ENCODE peak calls at places on chromosomes 16 and 17, in seven cellular contexts. D is T-helper 17 cell; M is stimulated activated CD4-positive, alpha-beta T cell treated with anti-CD3 and anti-CD28 coated beads, Interleukin-2, amount 100 ng/mL, for 48 hours; H is germinal center; E is CD8-positive, alpha-beta memory T cell; Z is activated effector memory CD4-positive, alpha-beta T cell treated with anti-CD3 and anti-CD28 coated beads, Interleukin-2, amount 50 U/mL, for 16 hours; N is neural crest cell. O is an unnamed sample.
A peak's percentile ranks its signal among the peaks of the same experiment; 100 is the strongest.

GRCh38 chr16:75566889-75567255 is 693 bp downstream of the GABARAPL2 start:
- DNase-seq in H (no peak), D (peak; percentile 15), N (no peak), M (no peak), Z (peak; percentile 73), E (peak; percentile 15), O (no peak)

GRCh38 chr17:44878627-44879221 is 20.5 kb downstream of the EFTUD2 start:
- DNase-seq in D (no peak), M (no peak), N (peak; percentile 28), E (no peak), H (peak; percentile 45), Z (no peak), O (peak; percentile 64)

GRCh38 chr17:66383353-66383752 is 80.9 kb downstream of the PRKCA start:
- DNase-seq in M (no peak), H (no peak), E (no peak), D (no peak), N (no peak), Z (no peak), O (no peak)

GRCh38 chr16:15864939-15865338 is 8.1 kb upstream of the MYH11 start:
- DNase-seq in D (no peak), Z (no peak), M (no peak), E (no peak), H (no peak), N (no peak), O (no peak)

GRCh38 chr17:55162556-55162946 is 102.2 kb upstream of the HLF start:
- DNase-seq in Z (no peak), E (no peak), H (no peak), N (no peak), D (no peak), M (no peak), O (no peak)

GRCh38 chr17:46948544-46948943 is 25.6 kb downstream of the GOSR2 start:
- DNase-seq in D (no peak), Z (no peak), H (no peak), N (no peak), M (no peak), E (no peak), O (no peak)

GRCh38 chr16:9109255-9109654 is 17.8 kb downstream of the HAPSTR1 start:
- DNase-seq in M (no peak), D (no peak), N (no peak), H (no peak), E (no peak), Z (no peak), O (no peak)

GRCh38 chr17:61238455-61238933 is 161.1 kb upstream of the TBX2 start:
- DNase-seq in D (no peak), E (no peak), M (no peak), Z (no peak), N (no peak), H (no peak), O (no peak)

GRCh38 chr16:15041260-15042011 is 14.4 kb downstream of the NTAN1 start:
- DNase-seq in Z (peak; percentile 50), M (no peak), H (no peak), E (no peak), D (no peak), N (no peak), O (peak; percentile 62)

GRCh38 chr16:89770367-89770766 is 46.1 kb downstream of the FANCA start:
- DNase-seq in E (no peak), N (no peak), D (no peak), H (no peak), Z (no peak), M (no peak), O (no peak)

GRCh38 chr16:27439273-27440018 is 37.5 kb downstream of the IL21R start:
- DNase-seq in M (no peak), H (no peak), D (peak; percentile 1), N (no peak), E (no peak), Z (peak; percentile 31), O (no peak)

GRCh38 chr17:75845058-75845711 is 981 bp upstream of the UNC13D start:
- DNase-seq in H (peak; percentile 89), Z (peak; percentile 84), M (peak; percentile 67), E (no peak), N (peak; percentile 66), D (peak; percentile 46), O (peak; percentile 69)

GRCh38 chr16:89089142-89089541 is 4.5 kb upstream of the ACSF3 start:
- DNase-seq in H (no peak), N (no peak), E (no peak), D (no peak), M (no peak), Z (no peak), O (no peak)

GRCh38 chr16:180101-180920 is at the start of gene HBQ1:
- DNase-seq in H (peak; percentile 72), Z (peak; percentile 73), E (no peak), D (no peak), N (peak; percentile 75), M (peak; percentile 44), O (no peak)

GRCh38 chr16:54655171-54655590 is 275.5 kb upstream of the IRX5 start:
- DNase-seq in N (no peak), Z (no peak), M (no peak), D (no peak), H (no peak), E (no peak), O (no peak)

GRCh38 chr17:2705888-2706795 is 5.4 kb downstream of the CLUH start:
- DNase-seq in Z (no peak), M (no peak), E (no peak), N (no peak), H (no peak), D (no peak), O (no peak)

GRCh38 chr16:27498916-27499658 is 50.6 kb downstream of the GTF3C1 start:
- DNase-seq in N (no peak), M (no peak), E (no peak), H (no peak), Z (no peak), D (no peak), O (no peak)

GRCh38 chr17:80998388-80999223 is 7.0 kb downstream of the CHMP6 start:
- DNase-seq in D (no peak), M (no peak), E (no peak), N (no peak), Z (no peak), H (no peak), O (no peak)

GRCh38 chr17:17963066-17963465 is 9.1 kb downstream of the TOM1L2 start:
- DNase-seq in Z (no peak), N (no peak), M (no peak), H (no peak), D (no peak), E (no peak), O (no peak)

GRCh38 chr16:24700549-24701392 is 28.7 kb upstream of the TNRC6A start:
- DNase-seq in E (no peak), D (no peak), H (no peak), M (no peak), Z (no peak), N (no peak), O (peak; percentile 53)

GRCh38 chr17:27980035-27980434 is 62.4 kb upstream of the NLK start:
- DNase-seq in M (no peak), H (no peak), D (no peak), N (no peak), E (no peak), Z (no peak), O (no peak)

GRCh38 chr17:2634361-2634960 is 41.0 kb downstream of the PAFAH1B1 start:
- DNase-seq in E (no peak), Z (no peak), M (no peak), H (no peak), D (no peak), N (no peak), O (no peak)

GRCh38 chr17:58702708-58703107 is 10.3 kb downstream of the RAD51C start:
- DNase-seq in D (no peak), M (no peak), Z (no peak), N (no peak), H (no peak), E (no peak), O (no peak)

GRCh38 chr17:64984181-64984580 is 64.9 kb upstream of the LRRC37A3 start:
- DNase-seq in N (no peak), H (no peak), D (no peak), M (no peak), E (no peak), Z (no peak), O (no peak)

GRCh38 chr17:31788571-31788946 is 70.5 kb downstream of the COPRS start:
- DNase-seq in D (no peak), E (no peak), H (no peak), M (no peak), N (no peak), Z (no peak), O (no peak)

GRCh38 chr17:4566785-4567184 is 6.4 kb upstream of the GGT6 start:
- DNase-seq in E (no peak), M (peak; percentile 55), N (peak; percentile 76), H (peak; percentile 72), D (no peak), Z (peak; percentile 71), O (peak; percentile 38)

GRCh38 chr17:38401459-38401858 is 26.8 kb upstream of the ARHGAP23 start:
- DNase-seq in H (no peak), D (no peak), M (no peak), Z (no peak), N (no peak), E (no peak), O (no peak)

GRCh38 chr16:48156790-48157209 is 1.0 kb upstream of the ABCC12 start:
- DNase-seq in Z (peak; percentile 93), N (peak; percentile 96), H (peak; percentile 67), M (peak; percentile 92), E (peak; percentile 74), D (peak; percentile 79), O (peak; percentile 80)

GRCh38 chr17:50149425-50150353 is 788 bp downstream of the PPP1R9B start:
- DNase-seq in M (no peak), H (peak; percentile 71), Z (peak; percentile 88), D (peak; percentile 51), E (peak; percentile 48), N (peak; percentile 45), O (peak; percentile 67)

GRCh38 chr16:30903596-30903995 is 7.2 kb downstream of the CTF1 start:
- DNase-seq in H (peak; percentile 38), D (no peak), Z (no peak), E (no peak), N (no peak), M (no peak), O (peak; percentile 51)

GRCh38 chr17:80095038-80095843 is 6.1 kb upstream of the GAA start:
- DNase-seq in H (no peak), E (no peak), M (no peak), D (no peak), N (no peak), Z (peak; percentile 59), O (no peak)

GRCh38 chr17:21678451-21679081 is 13.8 kb upstream of the KCNJ18 start:
- DNase-seq in M (no peak), D (no peak), Z (peak; percentile 63), N (no peak), E (no peak), H (no peak), O (peak; percentile 35)

GRCh38 chr17:49969134-49969759 is at the start of gene DLX4:
- DNase-seq in Z (peak; percentile 64), H (peak; percentile 52), D (no peak), E (no peak), M (no peak), N (no peak), O (no peak)

GRCh38 chr16:69223882-69224281 is 36.9 kb downstream of the SNTB2 start:
- DNase-seq in H (no peak), Z (no peak), M (no peak), D (no peak), N (no peak), E (no peak), O (no peak)

GRCh38 chr16:4381072-4381934 is 9.7 kb downstream of the VASN start:
- DNase-seq in N (no peak), D (no peak), H (no peak), Z (no peak), M (no peak), E (no peak), O (peak; percentile 70)

GRCh38 chr16:79644977-79645667 is 44.6 kb upstream of the MAF start:
- DNase-seq in N (no peak), D (no peak), M (no peak), E (no peak), Z (no peak), H (no peak), O (no peak)

GRCh38 chr16:50210266-50211038 is 55.9 kb upstream of the ADCY7 start:
- DNase-seq in M (peak; percentile 50), N (peak; percentile 55), E (peak; percentile 27), H (peak; percentile 51), D (peak; percentile 32), Z (peak; percentile 80), O (peak; percentile 83)

GRCh38 chr16:22402191-22402590 is 27.8 kb upstream of the CDR2 start:
- DNase-seq in Z (no peak), H (no peak), M (no peak), E (no peak), N (no peak), D (no peak), O (no peak)